ENCODE peak calls at places on chromosomes 16 and 17, in nine cellular contexts. F, C, E, P, U, J, W, N and T are unnamed samples.

GRCh38 chr17:13671341-13671740 is 69.6 kb upstream of the HS3ST3A1 start:
- DNase-seq in W (no peak), P (no peak), E (no peak), N (no peak), U (no peak), C (peak; percentile 27), F (no peak), J (no peak), T (no peak)

GRCh38 chr17:35129154-35129972 is 7.9 kb downstream of the FNDC8 start:
- DNase-seq in F (no peak), J (no peak), N (no peak), C (no peak), E (no peak), U (no peak), W (no peak), P (no peak), T (no peak)

GRCh38 chr16:50572700-50573099 is 24.5 kb downstream of the NKD1 start:
- DNase-seq in E (no peak), U (no peak), J (no peak), P (no peak), C (no peak), F (no peak), W (no peak), N (no peak), T (no peak)

GRCh38 chr16:85557083-85557975 is 55.8 kb upstream of the GSE1 start:
- DNase-seq in U (peak; percentile 31), W (no peak), N (peak; percentile 67), C (no peak), E (peak; percentile 55), F (peak; percentile 32), J (peak; percentile 58), P (no peak), T (peak; percentile 30)

GRCh38 chr17:46772013-46772878 is 46.2 kb downstream of the WNT3 start:
- DNase-seq in P (no peak), E (no peak), C (no peak), U (no peak), W (no peak), N (peak; percentile 55), F (peak; percentile 67), J (no peak), T (no peak)

GRCh38 chr17:30236297-30236624 is 764 bp upstream of the SLC6A4 start:
- DNase-seq in W (no peak), F (no peak), E (no peak), P (no peak), U (no peak), N (no peak), J (no peak), C (no peak), T (no peak)

GRCh38 chr17:27544350-27545131 is 86.4 kb upstream of the LGALS9 start:
- DNase-seq in C (peak; percentile 91), E (no peak), J (peak; percentile 99), P (no peak), N (peak; percentile 85), W (no peak), F (no peak), U (no peak), T (no peak)

GRCh38 chr17:49494937-49495841 is at the start of gene NGFR:
- DNase-seq in U (peak; percentile 29), N (peak; percentile 93), C (no peak), E (peak; percentile 62), F (no peak), J (peak; percentile 44), W (no peak), P (no peak), T (peak; percentile 28)

GRCh38 chr17:42135664-42136653 is 13.4 kb downstream of the HSPB9 start:
- DNase-seq in C (no peak), J (peak; percentile 44), F (peak; percentile 77), N (no peak), P (no peak), U (no peak), E (peak; percentile 77), W (no peak), T (no peak)

GRCh38 chr17:58084317-58084981 is 1.2 kb downstream of the DYNLL2 start:
- DNase-seq in J (peak; percentile 75), P (peak; percentile 24), N (peak; percentile 71), E (no peak), C (no peak), U (peak; percentile 57), F (peak; percentile 61), W (no peak), T (peak; percentile 61)

GRCh38 chr16:72739577-72739976 is 308.4 kb downstream of the ZFHX3 start:
- DNase-seq in U (no peak), J (no peak), P (no peak), N (no peak), E (no peak), C (peak; percentile 20), W (no peak), F (no peak), T (no peak)

GRCh38 chr17:50426472-50426782 is 409 bp downstream of the ACSF2 start:
- DNase-seq in F (no peak), J (no peak), W (no peak), C (no peak), E (no peak), N (peak; percentile 32), U (no peak), P (no peak), T (no peak)

GRCh38 chr16:86044881-86045600 is 146.1 kb downstream of the IRF8 start:
- DNase-seq in C (no peak), P (peak; percentile 19), U (peak; percentile 43), J (no peak), N (no peak), F (no peak), E (no peak), W (no peak), T (no peak)

GRCh38 chr17:13837417-13837816 is 231.9 kb upstream of the COX10 start:
- DNase-seq in C (no peak), P (no peak), E (no peak), F (no peak), U (no peak), W (no peak), J (no peak), N (no peak), T (no peak)

GRCh38 chr17:64750891-64751677 is 89.0 kb upstream of the SMURF2 start:
- DNase-seq in N (no peak), J (no peak), C (no peak), E (no peak), U (no peak), W (no peak), F (no peak), P (no peak), T (no peak)

GRCh38 chr17:11921296-11921695 is 76.0 kb downstream of the ZNF18 start:
- DNase-seq in J (no peak), W (no peak), U (no peak), N (no peak), E (no peak), C (no peak), F (no peak), P (no peak), T (no peak)

GRCh38 chr17:72545756-72546155 is 424.9 kb downstream of the SOX9 start:
- DNase-seq in U (no peak), P (no peak), E (no peak), W (no peak), F (no peak), N (no peak), C (no peak), J (no peak), T (no peak)

GRCh38 chr16:30068750-30069574 is 3.4 kb downstream of the ALDOA start:
- DNase-seq in W (no peak), P (peak; percentile 38), J (peak; percentile 43), F (peak; percentile 59), E (no peak), U (peak; percentile 65), N (no peak), C (no peak), T (peak; percentile 42)

GRCh38 chr17:43987131-43988021 is 17.0 kb upstream of the NAGS start:
- DNase-seq in N (no peak), U (no peak), J (no peak), F (no peak), C (no peak), P (no peak), E (no peak), W (no peak), T (no peak)

GRCh38 chr17:57954421-57955182 is 610 bp downstream of the CUEDC1 start:
- DNase-seq in U (no peak), F (peak; percentile 80), J (no peak), N (no peak), W (no peak), P (no peak), C (no peak), E (peak; percentile 84), T (peak; percentile 73)

GRCh38 chr17:38442548-38442947 is 14.3 kb downstream of the ARHGAP23 start:
- DNase-seq in C (no peak), W (no peak), F (no peak), U (no peak), J (no peak), E (no peak), P (no peak), N (no peak), T (no peak)

GRCh38 chr16:84413605-84414004 is 45.3 kb downstream of the ATP2C2 start:
- DNase-seq in W (no peak), P (no peak), J (no peak), C (no peak), N (no peak), U (no peak), F (no peak), E (no peak), T (no peak)

GRCh38 chr16:50680556-50680893 is 587 bp downstream of the SNX20 start:
- DNase-seq in J (no peak), W (no peak), C (no peak), E (no peak), F (no peak), N (no peak), P (no peak), U (no peak), T (no peak)